ENCODE peak calls at places on chromosomes 5 and 9, in nine cellular contexts. A is Peyer's patch, X is left lung, N is Karpas-422, P is uterus, U is cardiac muscle cell, E is upper lobe of right lung, I is neural progenitor cell, B is fibroblast of lung. R is an unnamed sample. For H3K4me1, the result is how much of the 10 kb centered on the place peaks cover.

GRCh38 chr9:109880276-109881169 is 100.5 kb downstream of the PALM2AKAP2 start:
- DNase-seq in A (peak), X (no peak), N (peak), P (no peak), U (peak), E (no peak), I (peak), B (peak), R (no peak)

GRCh38 chr9:88733651-88734470 is 198.9 kb downstream of the NXNL2 start:
- DNase-seq in A (no peak), X (no peak), N (no peak), P (peak), U (peak), E (no peak), I (no peak), B (peak), R (no peak)

GRCh38 chr5:79795764-79796398 is 106.2 kb downstream of the CMYA5 start:
- DNase-seq in A (no peak), X (no peak), N (no peak), P (peak), U (peak), E (no peak), I (no peak), B (peak), R (no peak)

GRCh38 chr9:88236531-88237453 is 98.5 kb upstream of the SPATA31C2 start:
- DNase-seq in A (no peak), X (no peak), N (no peak), P (peak), U (peak), E (no peak), I (no peak), B (peak), R (no peak)

GRCh38 chr9:20378851-20379250 is 243.4 kb downstream of the MLLT3 start:
- DNase-seq in A (no peak), X (no peak), N (no peak), P (no peak), U (no peak), E (no peak), I (no peak), B (no peak), R (no peak)

GRCh38 chr5:43676083-43676840 is 73.3 kb downstream of the NNT start:
- DNase-seq in A (no peak), X (no peak), N (no peak), P (no peak), U (no peak), E (no peak), I (no peak), B (no peak), R (no peak)

GRCh38 chr5:94017579-94017978 is 276.2 kb upstream of the POU5F2 start:
- DNase-seq in A (no peak), X (no peak), N (no peak), P (no peak), U (peak), E (no peak), I (no peak), B (no peak), R (no peak)

GRCh38 chr5:93191426-93191825 is 389.6 kb downstream of the NR2F1-AS1 start:
- DNase-seq in A (no peak), X (no peak), N (no peak), P (no peak), U (no peak), E (no peak), I (no peak), B (peak), R (no peak)

GRCh38 chr9:128231638-128232568 is 28.7 kb downstream of the DNM1 start:
- DNase-seq in A (no peak), X (no peak), N (no peak), P (no peak), U (no peak), E (peak), I (no peak), B (no peak), R (no peak)

GRCh38 chr9:106312913-106313312 is 550.1 kb upstream of the ZNF462 start:
- DNase-seq in A (no peak), X (no peak), N (no peak), P (no peak), U (no peak), E (no peak), I (no peak), B (no peak), R (no peak)

GRCh38 chr9:111975709-111976108 is 79.1 kb downstream of the UGCG start:
- DNase-seq in A (peak), X (peak), N (peak), P (no peak), U (no peak), E (peak), I (peak), B (no peak), R (no peak)

GRCh38 chr9:33024966-33025571 is at the start of gene DNAJA1:
- DNase-seq in A (peak), X (peak), N (peak), P (peak), U (peak), E (peak), I (peak), B (peak), R (peak)

GRCh38 chr9:20984471-20984870 is 47.0 kb downstream of the HACD4 start:
- DNase-seq in A (no peak), X (no peak), N (no peak), P (no peak), U (peak), E (no peak), I (no peak), B (no peak), R (no peak)

GRCh38 chr5:75016896-75017295 is 35.5 kb downstream of the GCNT4 start:
- DNase-seq in A (no peak), X (no peak), N (no peak), P (no peak), U (no peak), E (no peak), I (no peak), B (no peak), R (no peak)

GRCh38 chr5:68024426-68024825 is 191.1 kb upstream of the PIK3R1 start:
- DNase-seq in A (no peak), X (no peak), N (no peak), P (no peak), U (no peak), E (no peak), I (no peak), B (no peak), R (no peak)

GRCh38 chr5:75523275-75523674 is 11.6 kb downstream of the POLK start:
- DNase-seq in A (no peak), X (no peak), N (no peak), P (no peak), U (no peak), E (no peak), I (no peak), B (no peak), R (no peak)

GRCh38 chr9:69758981-69759477 is 782 bp downstream of the PTAR1 start:
- DNase-seq in A (no peak), X (no peak), N (peak), P (no peak), U (peak), E (no peak), I (no peak), B (peak), R (no peak)

DNA sequence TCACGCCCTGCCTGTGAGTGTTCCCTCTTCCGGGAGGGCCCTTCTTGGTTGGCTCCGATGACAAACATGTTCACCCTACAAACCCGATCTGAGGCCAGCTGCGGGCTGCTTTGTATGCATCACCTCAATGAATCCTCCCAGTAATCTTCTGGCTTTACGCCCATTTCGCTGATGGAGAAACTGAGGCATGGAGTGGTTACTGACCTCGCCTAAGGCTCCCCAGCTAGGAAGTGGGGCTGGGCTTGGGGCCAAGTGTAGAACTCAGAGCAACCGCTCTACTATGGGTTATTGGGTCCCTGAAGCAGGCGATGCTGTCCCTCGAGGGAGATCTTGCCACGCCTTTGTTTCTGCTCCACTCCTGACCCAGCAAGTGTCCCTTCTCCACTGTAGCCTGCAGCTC is 38.2 kb upstream of the RPL26L1 start:
- DNase-seq in A (no peak), X (no peak), N (no peak), P (no peak), U (no peak), E (no peak), I (no peak), B (no peak), R (no peak)
- H3K27ac ChIP-seq in A (no peak), X (no peak), N (no peak), P (peak), U (no peak), E (no peak), I (no peak), B (peak), R (peak)

GRCh38 chr9:133844876-133845658 is 106.9 kb upstream of the SARDH start:
- DNase-seq in A (peak), X (peak), N (no peak), P (peak), U (peak), E (peak), I (no peak), B (peak), R (no peak)
- H3K4me1 ChIP-seq in A (under half), X (under half), N (under half), P (under half), U (under half), E (under half), I (under half), B (under half), R (under half)

GRCh38 chr5:39113354-39113953 is 39.3 kb upstream of the RICTOR start:
- DNase-seq in A (no peak), X (no peak), N (no peak), P (no peak), U (no peak), E (no peak), I (no peak), B (no peak), R (no peak)

GRCh38 chr5:39108987-39109386 is 34.8 kb upstream of the RICTOR start:
- DNase-seq in A (no peak), X (no peak), N (no peak), P (no peak), U (no peak), E (no peak), I (no peak), B (no peak), R (no peak)

GRCh38 chr5:39107350-39107749 is 33.2 kb upstream of the RICTOR start:
- DNase-seq in A (no peak), X (no peak), N (no peak), P (no peak), U (no peak), E (no peak), I (no peak), B (no peak), R (no peak)

GRCh38 chr5:39106332-39106731 is 32.1 kb upstream of the RICTOR start:
- DNase-seq in A (no peak), X (no peak), N (peak), P (no peak), U (peak), E (no peak), I (no peak), B (peak), R (no peak)

GRCh38 chr5:39109616-39110015 is 35.4 kb upstream of the RICTOR start:
- DNase-seq in A (no peak), X (no peak), N (no peak), P (no peak), U (no peak), E (no peak), I (no peak), B (no peak), R (no peak)
- H3K27ac ChIP-seq in A (no peak), X (no peak), N (no peak), P (no peak), U (no peak), E (no peak), I (no peak), B (no peak), R (no peak)

GRCh38 chr5:219492-219891 is 1.4 kb downstream of the SDHA start:
- DNase-seq in A (peak), X (no peak), N (peak), P (no peak), U (peak), E (no peak), I (peak), B (peak), R (no peak)

GRCh38 chr5:223791-224190 is 5.7 kb downstream of the SDHA start:
- DNase-seq in A (no peak), X (no peak), N (no peak), P (no peak), U (no peak), E (no peak), I (no peak), B (no peak), R (no peak)

GRCh38 chr5:217860-218456 is at the start of the genes CCDC127 and SDHA:
- DNase-seq in A (peak), X (peak), N (peak), P (peak), U (peak), E (peak), I (peak), B (peak), R (peak)

GRCh38 chr5:218457-219289 is 553 bp downstream of the SDHA start:
- DNase-seq in A (peak), X (peak), N (peak), P (peak), U (peak), E (peak), I (peak), B (peak), R (no peak)

DNA sequence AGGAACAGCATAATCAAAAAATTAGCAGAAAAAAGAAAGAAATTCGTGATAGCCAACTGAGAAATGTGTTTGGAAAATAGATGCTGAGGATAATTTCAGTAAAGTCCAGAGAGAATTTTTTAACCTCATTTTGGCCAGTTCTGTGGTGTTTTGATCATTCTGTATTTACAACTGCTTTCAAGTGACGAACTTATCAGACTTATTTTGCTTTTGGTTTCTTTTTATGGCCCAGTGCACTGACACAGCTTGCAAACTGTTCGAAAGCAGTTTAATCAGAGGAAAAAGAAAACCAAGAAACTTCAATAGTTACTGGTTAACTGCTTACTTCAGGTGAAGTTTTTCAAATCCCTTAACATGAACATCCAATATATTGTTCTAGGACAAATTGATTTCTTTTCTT is 1.9 kb downstream of the SDHA start:
- DNase-seq in A (no peak), X (no peak), N (no peak), P (no peak), U (no peak), E (no peak), I (no peak), B (no peak), R (no peak)
- H3K4me1 ChIP-seq in A (under half), X (under half), N (under half), P (under half), U (under half), E (under half), I (under half), B (under half), R (under half)

GRCh38 chr5:16721151-16722102 is 104.6 kb upstream of the RETREG1 start:
- DNase-seq in A (no peak), X (no peak), N (no peak), P (no peak), U (no peak), E (no peak), I (no peak), B (no peak), R (no peak)

GRCh38 chr5:16727937-16728336 is 111.1 kb upstream of the RETREG1 start:
- DNase-seq in A (peak), X (peak), N (no peak), P (no peak), U (no peak), E (no peak), I (no peak), B (no peak), R (no peak)

GRCh38 chr5:16723821-16724220 is 107.0 kb upstream of the RETREG1 start:
- DNase-seq in A (no peak), X (no peak), N (no peak), P (no peak), U (no peak), E (no peak), I (no peak), B (no peak), R (no peak)

GRCh38 chr5:16725575-16725974 is 108.8 kb upstream of the RETREG1 start:
- DNase-seq in A (no peak), X (no peak), N (no peak), P (no peak), U (no peak), E (no peak), I (no peak), B (no peak), R (no peak)

DNA sequence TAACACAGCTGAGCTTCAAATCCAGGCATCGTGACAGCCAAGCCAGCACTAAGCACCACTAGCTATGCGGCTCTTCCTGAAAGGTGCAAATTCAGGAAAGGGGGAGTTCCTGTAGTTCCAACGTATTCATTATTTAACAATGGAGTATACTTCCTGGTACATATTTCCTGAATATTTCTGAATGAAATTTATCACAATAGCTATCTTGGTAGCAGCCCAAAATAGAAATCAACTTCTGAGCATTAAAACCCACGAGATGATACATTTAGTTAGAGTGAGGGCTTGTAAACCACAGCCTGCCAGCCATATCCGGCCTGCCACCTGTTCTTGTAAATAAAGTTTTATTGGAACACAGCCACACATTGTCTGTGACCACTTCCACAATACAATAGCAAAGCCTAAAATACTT is 109.7 kb upstream of the RETREG1 start:
- DNase-seq in A (no peak), X (no peak), N (no peak), P (no peak), U (peak), E (no peak), I (no peak), B (no peak), R (no peak)
- H3K27ac ChIP-seq in A (peak), X (no peak), N (no peak), P (no peak), U (no peak), E (no peak), I (peak), B (no peak), R (no peak)